ENCODE peak calls at places on chromosomes 12 and 14, in seven cellular contexts. W, G, X, R, U, F and N are unnamed samples.
A peak's percentile ranks its signal among the peaks of the same experiment; 100 is the strongest.

GRCh38 chr12:117518594-117519270 is 157.3 kb upstream of the NOS1 start:
- DNase-seq in W (no peak), G (peak; percentile 81), X (peak; percentile 25), R (no peak), U (no peak), F (peak; percentile 75), N (no peak)

GRCh38 chr12:48349471-48349870 is 1.2 kb downstream of the ZNF641 start:
- DNase-seq in W (peak; percentile 9), G (peak; percentile 74), X (no peak), R (no peak), U (no peak), F (peak; percentile 59), N (peak; percentile 80)

GRCh38 chr12:104303538-104304151 is at the start of gene EID3:
- DNase-seq in W (peak; percentile 77), G (peak; percentile 93), X (peak; percentile 67), R (peak; percentile 90), U (peak; percentile 71), F (peak; percentile 96), N (peak; percentile 93)

GRCh38 chr12:49296034-49296835 is 1.3 kb downstream of the PRPH start:
- DNase-seq in W (no peak), G (no peak), X (no peak), R (peak; percentile 55), U (no peak), F (peak; percentile 61), N (no peak)

GRCh38 chr14:90846511-90846910 is 30.3 kb upstream of the TTC7B start:
- DNase-seq in W (peak; percentile 38), G (no peak), X (peak; percentile 60), R (no peak), U (peak; percentile 89), F (no peak), N (no peak)

GRCh38 chr12:67909091-67909531 is 80.1 kb upstream of the IFNG-AS1 start:
- DNase-seq in W (peak; percentile 66), G (no peak), X (peak; percentile 94), R (no peak), U (peak; percentile 48), F (no peak), N (no peak)

GRCh38 chr12:131135786-131136538 is 182.3 kb downstream of the ADGRD1 start:
- DNase-seq in W (no peak), G (no peak), X (no peak), R (no peak), U (no peak), F (no peak), N (no peak)

GRCh38 chr14:90060312-90060964 is 1.4 kb upstream of the KCNK13 start:
- DNase-seq in W (peak; percentile 13), G (peak; percentile 42), X (peak; percentile 40), R (no peak), U (peak; percentile 67), F (no peak), N (no peak)

GRCh38 chr12:79217306-79217705 is 352.7 kb downstream of the SYT1 start:
- DNase-seq in W (no peak), G (no peak), X (no peak), R (no peak), U (no peak), F (no peak), N (no peak)

GRCh38 chr12:121793836-121794531 is 496 bp upstream of the RHOF start:
- DNase-seq in W (peak; percentile 86), G (peak; percentile 90), X (peak; percentile 83), R (peak; percentile 93), U (peak; percentile 88), F (peak; percentile 96), N (peak; percentile 92)

GRCh38 chr12:76883826-76884225 is 5.0 kb upstream of the CSRP2 start:
- DNase-seq in W (peak; percentile 65), G (peak; percentile 74), X (peak; percentile 65), R (no peak), U (peak; percentile 27), F (peak; percentile 53), N (peak; percentile 85)

GRCh38 chr12:114668151-114668891 is 15.7 kb downstream of the TBX3 start:
- DNase-seq in W (peak; percentile 65), G (peak; percentile 73), X (peak; percentile 63), R (no peak), U (peak; percentile 91), F (peak; percentile 89), N (peak; percentile 78)

GRCh38 chr12:123271182-123271491 is 519 bp downstream of the CDK2AP1 start:
- DNase-seq in W (peak; percentile 40), G (peak; percentile 81), X (no peak), R (no peak), U (peak; percentile 40), F (peak; percentile 89), N (peak; percentile 79)

GRCh38 chr12:113071427-113072112 is 15.0 kb downstream of the DTX1 start:
- DNase-seq in W (no peak), G (no peak), X (no peak), R (no peak), U (no peak), F (peak; percentile 66), N (peak; percentile 33)

GRCh38 chr14:93061380-93062012 is 54.2 kb downstream of the ITPK1 start:
- DNase-seq in W (no peak), G (no peak), X (no peak), R (no peak), U (no peak), F (no peak), N (no peak)

GRCh38 chr12:93524386-93525133 is 47.9 kb upstream of the SOCS2 start:
- DNase-seq in W (no peak), G (no peak), X (no peak), R (no peak), U (no peak), F (no peak), N (no peak)

GRCh38 chr12:560666-561065 is 100.9 kb downstream of the B4GALNT3 start:
- DNase-seq in W (no peak), G (no peak), X (no peak), R (no peak), U (no peak), F (no peak), N (no peak)

GRCh38 chr14:101828038-101828437 is 66.5 kb downstream of the PPP2R5C start:
- DNase-seq in W (no peak), G (no peak), X (no peak), R (no peak), U (no peak), F (no peak), N (no peak)

GRCh38 chr14:100589760-100590469 is 2.7 kb upstream of the BEGAIN start:
- DNase-seq in W (no peak), G (peak; percentile 0), X (no peak), R (peak; percentile 20), U (no peak), F (peak; percentile 18), N (no peak)

DNA sequence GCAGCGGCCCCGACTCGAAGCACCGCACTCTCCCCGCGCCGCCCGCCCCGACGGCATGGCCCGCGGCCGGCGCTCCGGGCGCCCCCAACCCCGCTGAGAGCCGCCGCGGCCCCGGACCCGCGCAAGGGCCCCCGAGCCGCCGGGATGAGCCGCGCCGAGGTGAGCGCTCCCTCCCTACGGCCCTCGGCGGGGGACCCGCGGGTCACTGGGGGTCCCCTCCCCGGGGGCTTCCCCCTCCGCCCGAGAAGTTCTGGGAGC is 847 bp upstream of the SAMD4A start:
- DNase-seq in W (no peak), G (no peak), X (no peak), R (no peak), U (no peak), F (no peak), N (no peak)
- H3K27ac ChIP-seq in W (peak overlapping the region; percentile 73), G (peak overlapping the region; percentile 99), X (peak overlapping the region; percentile 88), R (peak overlapping the region; percentile 94), U (peak overlapping the region; percentile 84), F (peak overlapping the region; percentile 99), N (peak overlapping the region; percentile 99)

GRCh38 chr14:75886661-75887348 is 95.0 kb downstream of the TGFB3 start:
- DNase-seq in W (no peak), G (no peak), X (no peak), R (no peak), U (peak; percentile 38), F (no peak), N (no peak)

GRCh38 chr14:75884198-75884611 is 97.6 kb downstream of the TGFB3 start:
- DNase-seq in W (peak; percentile 85), G (no peak), X (peak; percentile 91), R (no peak), U (peak; percentile 46), F (no peak), N (no peak)

GRCh38 chr14:75885829-75886228 is 96.0 kb downstream of the TGFB3 start:
- DNase-seq in W (peak; percentile 43), G (no peak), X (peak; percentile 83), R (no peak), U (peak; percentile 77), F (no peak), N (no peak)

DNA sequence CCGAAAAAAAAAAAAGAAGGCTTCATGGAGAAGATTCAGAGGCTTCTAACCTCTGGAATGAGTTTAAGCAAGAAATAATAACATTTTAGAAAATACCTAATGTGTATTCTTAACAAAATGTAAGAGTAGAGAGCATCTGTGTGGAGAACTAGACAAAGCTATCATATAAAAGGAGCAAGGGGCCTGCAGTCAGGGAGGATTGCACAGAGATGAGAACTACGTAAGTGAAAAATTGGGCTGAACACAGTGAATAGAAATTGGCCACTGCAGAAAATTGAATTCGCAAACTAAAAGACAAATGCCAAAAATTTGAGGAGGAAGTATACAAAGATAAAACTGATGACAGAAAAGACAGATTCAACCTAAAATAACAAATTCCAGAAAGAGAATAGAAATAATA is 92.9 kb downstream of the TGFB3 start:
- DNase-seq in W (no peak), G (no peak), X (no peak), R (no peak), U (no peak), F (no peak), N (no peak)
- H3K36me3 ChIP-seq in W (no peaks in the 10 kb centered on the region), G (no peaks in the 10 kb centered on the region), X (no peaks in the 10 kb centered on the region), R (no peaks in the 10 kb centered on the region), U (no peaks in the 10 kb centered on the region), F (no peaks in the 10 kb centered on the region), N (no peaks in the 10 kb centered on the region)

GRCh38 chr12:27575780-27576154 is 51.8 kb downstream of the PPFIBP1 start:
- DNase-seq in W (no peak), G (no peak), X (no peak), R (no peak), U (no peak), F (no peak), N (no peak)
- H3K27ac ChIP-seq in W (peak overlapping the region; percentile 99), G (peak overlapping the region; percentile 28), X (peak overlapping the region; percentile 93), R (no peak overlapping the region), U (peak overlapping the region; percentile 65), F (no peak overlapping the region), N (peak overlapping the region; percentile 31)

DNA sequence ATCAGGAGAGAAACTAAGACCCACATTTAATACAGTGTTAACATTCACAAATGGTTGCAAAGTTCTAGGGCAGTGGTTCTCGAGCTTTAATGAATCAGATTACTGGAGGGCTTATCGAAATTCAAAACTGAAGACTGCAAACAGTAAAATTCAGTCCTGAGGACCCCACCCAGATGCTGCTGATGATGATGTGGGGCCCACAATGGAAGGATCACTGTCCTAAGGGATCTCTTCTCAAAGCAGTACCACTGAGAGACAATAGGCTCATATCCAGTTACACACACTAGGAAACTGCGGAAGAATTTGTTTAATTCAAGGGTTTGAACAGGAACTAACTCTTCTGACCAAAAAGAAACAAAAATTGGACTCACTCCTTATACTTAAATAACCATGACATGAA is 31.4 kb downstream of the DICER1 start:
- DNase-seq in W (no peak), G (no peak), X (no peak), R (no peak), U (no peak), F (no peak), N (no peak)
- H3K36me3 ChIP-seq in W (peaks cover 8% of the 10 kb centered on the region), G (peaks cover 59% of the 10 kb centered on the region), X (peaks cover 12% of the 10 kb centered on the region), R (peaks cover 13% of the 10 kb centered on the region), U (peaks cover 20% of the 10 kb centered on the region), F (peaks cover 50% of the 10 kb centered on the region), N (no peaks in the 10 kb centered on the region)

DNA sequence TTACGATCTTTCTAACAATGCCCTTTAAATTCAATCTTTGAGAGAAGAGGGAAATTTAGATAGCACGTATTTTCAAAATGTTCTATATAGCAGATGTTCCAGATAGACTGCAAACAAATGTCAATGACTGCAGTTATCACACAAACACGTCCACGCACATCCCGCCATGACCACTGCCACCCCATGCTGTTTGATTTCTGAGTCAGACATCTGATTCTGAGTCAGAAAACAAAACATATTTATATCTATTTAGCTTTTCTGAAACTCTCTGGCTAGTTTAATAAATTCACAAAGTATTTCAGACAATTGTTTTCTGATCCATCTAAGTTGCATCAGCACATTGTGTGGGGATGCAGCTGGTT is 105.9 kb upstream of the BCAT1 start:
- DNase-seq in W (peak; percentile 81), G (no peak), X (peak; percentile 29), R (no peak), U (peak; percentile 78), F (no peak), N (no peak)
- H3K27ac ChIP-seq in W (peak overlapping the region; percentile 46), G (no peak overlapping the region), X (no peak overlapping the region), R (no peak overlapping the region), U (peak overlapping the region; percentile 93), F (no peak overlapping the region), N (no peak overlapping the region)